ENCODE peak calls at places on chromosome 4, in seven cellular contexts. One of them, this sample, is unnamed.

GRCh38 chr4:159250751-159251325 is 148.0 kb downstream of the RAPGEF2 start:
- DNase-seq in body of pancreas: no peak
- DNase-seq in lower lobe of right lung: no peak
- DNase-seq in PC-3: no peak
- DNase-seq in cardiac fibroblast: no peak
- DNase-seq in cardiac muscle cell: no peak
- DNase-seq in left lung: no peak
- DNase-seq in this sample: no peak

GRCh38 chr4:132548463-132548862 is 600.6 kb upstream of the PCDH10 start:
- DNase-seq in body of pancreas: no peak
- DNase-seq in lower lobe of right lung: no peak
- DNase-seq in PC-3: no peak
- DNase-seq in cardiac fibroblast: no peak
- DNase-seq in cardiac muscle cell: no peak
- DNase-seq in left lung: no peak
- DNase-seq in this sample: no peak

GRCh38 chr4:69563424-69563823 is 67.7 kb upstream of the UGT2B4 start:
- DNase-seq in body of pancreas: no peak
- DNase-seq in lower lobe of right lung: no peak
- DNase-seq in PC-3: no peak
- DNase-seq in cardiac fibroblast: no peak
- DNase-seq in cardiac muscle cell: no peak
- DNase-seq in left lung: no peak
- DNase-seq in this sample: no peak

GRCh38 chr4:57777871-57778270 is 667.7 kb upstream of the IGFBP7 start:
- DNase-seq in body of pancreas: no peak
- DNase-seq in lower lobe of right lung: no peak
- DNase-seq in PC-3: no peak
- DNase-seq in cardiac fibroblast: no peak
- DNase-seq in cardiac muscle cell: no peak
- DNase-seq in left lung: no peak
- DNase-seq in this sample: no peak

GRCh38 chr4:1628892-1629703 is 55.0 kb downstream of the FAM53A start:
- DNase-seq in body of pancreas: peak
- DNase-seq in lower lobe of right lung: peak
- DNase-seq in PC-3: peak
- DNase-seq in cardiac fibroblast: peak
- DNase-seq in cardiac muscle cell: peak
- DNase-seq in left lung: peak
- DNase-seq in this sample: no peak

GRCh38 chr4:24713604-24714003 is 81.8 kb upstream of the SOD3 start:
- DNase-seq in body of pancreas: no peak
- DNase-seq in lower lobe of right lung: no peak
- DNase-seq in PC-3: no peak
- DNase-seq in cardiac fibroblast: no peak
- DNase-seq in cardiac muscle cell: no peak
- DNase-seq in left lung: no peak
- DNase-seq in this sample: no peak

GRCh38 chr4:40333921-40334352 is 1.2 kb upstream of the CHRNA9 start:
- DNase-seq in body of pancreas: no peak
- DNase-seq in lower lobe of right lung: no peak
- DNase-seq in PC-3: peak
- DNase-seq in cardiac fibroblast: peak
- DNase-seq in cardiac muscle cell: no peak
- DNase-seq in left lung: no peak
- DNase-seq in this sample: no peak

GRCh38 chr4:155526452-155527169 is 140.0 kb upstream of the GUCY1A1 start:
- DNase-seq in body of pancreas: no peak
- DNase-seq in lower lobe of right lung: no peak
- DNase-seq in PC-3: no peak
- DNase-seq in cardiac fibroblast: peak
- DNase-seq in cardiac muscle cell: no peak
- DNase-seq in left lung: no peak
- DNase-seq in this sample: no peak

GRCh38 chr4:128288689-128289106 is 1.1 kb upstream of the PGRMC2 start:
- DNase-seq in body of pancreas: peak
- DNase-seq in lower lobe of right lung: no peak
- DNase-seq in PC-3: peak
- DNase-seq in cardiac fibroblast: peak
- DNase-seq in cardiac muscle cell: no peak
- DNase-seq in left lung: no peak
- DNase-seq in this sample: peak

GRCh38 chr4:53019485-53020382 is 157.6 kb downstream of the RASL11B start:
- DNase-seq in body of pancreas: no peak
- DNase-seq in lower lobe of right lung: no peak
- DNase-seq in PC-3: peak
- DNase-seq in cardiac fibroblast: peak
- DNase-seq in cardiac muscle cell: no peak
- DNase-seq in left lung: no peak
- DNase-seq in this sample: peak

GRCh38 chr4:24952667-24953066 is 39.8 kb upstream of the CCDC149 start:
- DNase-seq in body of pancreas: no peak
- DNase-seq in lower lobe of right lung: no peak
- DNase-seq in PC-3: no peak
- DNase-seq in cardiac fibroblast: no peak
- DNase-seq in cardiac muscle cell: no peak
- DNase-seq in left lung: no peak
- DNase-seq in this sample: no peak

GRCh38 chr4:173294444-173294843 is 39.7 kb downstream of the HMGB2 start:
- DNase-seq in body of pancreas: no peak
- DNase-seq in lower lobe of right lung: no peak
- DNase-seq in PC-3: no peak
- DNase-seq in cardiac fibroblast: no peak
- DNase-seq in cardiac muscle cell: no peak
- DNase-seq in left lung: no peak
- DNase-seq in this sample: no peak

GRCh38 chr4:67475155-67475554 is 70.1 kb downstream of the CENPC start:
- DNase-seq in body of pancreas: no peak
- DNase-seq in lower lobe of right lung: no peak
- DNase-seq in PC-3: no peak
- DNase-seq in cardiac fibroblast: peak
- DNase-seq in cardiac muscle cell: no peak
- DNase-seq in left lung: no peak
- DNase-seq in this sample: no peak

GRCh38 chr4:64158648-64159326 is 250.5 kb downstream of the TECRL start:
- DNase-seq in body of pancreas: peak
- DNase-seq in lower lobe of right lung: no peak
- DNase-seq in PC-3: peak
- DNase-seq in cardiac fibroblast: peak
- DNase-seq in cardiac muscle cell: peak
- DNase-seq in left lung: no peak
- DNase-seq in this sample: peak

GRCh38 chr4:74100531-74100930 is 1.5 kb upstream of the CXCL2 start:
- DNase-seq in body of pancreas: no peak
- DNase-seq in lower lobe of right lung: no peak
- DNase-seq in PC-3: no peak
- DNase-seq in cardiac fibroblast: no peak
- DNase-seq in cardiac muscle cell: no peak
- DNase-seq in left lung: no peak
- DNase-seq in this sample: no peak

GRCh38 chr4:16284050-16284449 is 57.8 kb upstream of the TAPT1 start:
- DNase-seq in body of pancreas: no peak
- DNase-seq in lower lobe of right lung: no peak
- DNase-seq in PC-3: no peak
- DNase-seq in cardiac fibroblast: no peak
- DNase-seq in cardiac muscle cell: no peak
- DNase-seq in left lung: no peak
- DNase-seq in this sample: no peak

GRCh38 chr4:53653484-53654053 is 62.3 kb upstream of the LNX1 start:
- DNase-seq in body of pancreas: peak
- DNase-seq in lower lobe of right lung: no peak
- DNase-seq in PC-3: no peak
- DNase-seq in cardiac fibroblast: peak
- DNase-seq in cardiac muscle cell: no peak
- DNase-seq in left lung: no peak
- DNase-seq in this sample: peak

GRCh38 chr4:116015549-116015948 is 902.1 kb upstream of the NDST4 start:
- DNase-seq in body of pancreas: no peak
- DNase-seq in lower lobe of right lung: no peak
- DNase-seq in PC-3: no peak
- DNase-seq in cardiac fibroblast: no peak
- DNase-seq in cardiac muscle cell: no peak
- DNase-seq in left lung: no peak
- DNase-seq in this sample: no peak

DNA sequence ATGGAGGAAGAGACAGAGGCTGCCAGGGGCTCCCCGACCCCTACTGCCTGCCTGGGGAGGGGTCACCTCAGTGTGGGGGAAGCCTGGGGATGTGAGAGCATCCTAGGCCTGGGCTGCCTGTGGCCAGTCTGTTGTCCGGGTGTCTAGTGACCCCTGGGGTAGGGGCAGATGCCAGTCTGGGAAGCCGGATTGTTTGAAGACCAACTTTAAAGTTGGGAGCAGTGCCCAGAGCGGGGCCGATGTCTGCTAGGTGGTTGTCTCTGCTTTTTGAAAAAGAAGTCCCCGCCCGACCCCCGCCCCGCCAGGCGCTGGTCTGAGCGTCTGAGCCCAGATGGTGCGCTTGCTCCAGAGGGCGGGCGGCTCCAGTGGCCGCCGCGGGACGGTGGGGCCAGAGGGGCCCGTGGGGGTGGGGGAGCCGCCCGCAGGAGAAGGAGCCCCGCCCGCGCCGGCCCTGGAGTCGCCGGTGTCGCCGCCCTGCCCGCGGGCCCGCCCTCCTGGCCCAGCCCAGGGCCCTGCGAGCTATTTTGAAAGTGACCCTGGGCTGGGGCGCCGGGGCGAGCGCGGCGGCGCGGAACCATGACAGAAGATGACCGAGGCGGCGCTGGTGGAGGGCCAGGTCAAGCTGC is at the start of gene DOK7:
- DNase-seq in body of pancreas: peak
- DNase-seq in lower lobe of right lung: no peak
- DNase-seq in PC-3: no peak
- DNase-seq in cardiac fibroblast: no peak
- DNase-seq in cardiac muscle cell: peak
- DNase-seq in left lung: no peak
- DNase-seq in this sample: no peak
- H3K4me3 ChIP-seq in body of pancreas: peak
- H3K4me3 ChIP-seq in lower lobe of right lung: peak
- H3K4me3 ChIP-seq in PC-3: peak
- H3K4me3 ChIP-seq in cardiac fibroblast: peak
- H3K4me3 ChIP-seq in cardiac muscle cell: peak
- H3K4me3 ChIP-seq in left lung: peak
- H3K4me3 ChIP-seq in this sample: peak

DNA sequence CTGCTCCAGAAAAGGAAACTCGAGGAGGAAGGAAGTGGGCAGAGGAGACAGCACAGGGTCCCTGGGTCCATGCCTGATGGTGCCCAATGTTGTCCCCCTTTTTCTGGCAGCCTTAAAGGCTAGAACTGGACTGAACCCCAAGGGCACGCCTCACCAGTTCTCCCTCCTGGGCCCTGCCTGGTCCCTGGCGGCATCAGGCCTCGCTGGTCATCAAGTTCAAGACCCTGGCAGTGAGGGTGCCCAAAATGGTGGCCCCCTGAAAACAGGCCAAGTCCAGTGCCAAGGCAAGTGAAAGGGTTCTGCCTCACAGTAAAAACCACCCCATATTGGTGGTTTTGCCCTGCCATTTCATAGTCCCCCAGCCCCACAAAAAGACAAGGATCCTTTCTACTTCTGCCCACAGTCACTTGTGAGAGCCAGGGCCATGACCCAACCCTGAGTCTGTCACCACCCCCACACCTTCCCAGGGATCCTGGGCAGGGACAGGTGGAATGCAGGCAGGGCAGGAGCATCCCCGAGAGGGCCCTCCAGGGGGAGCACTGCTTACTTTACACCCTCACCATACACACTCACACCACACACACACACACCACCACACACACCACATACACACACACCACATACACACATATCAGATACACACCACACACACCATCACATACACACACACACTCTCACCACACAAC is 107.6 kb downstream of the DCTD start:
- DNase-seq in body of pancreas: peak
- DNase-seq in lower lobe of right lung: no peak
- DNase-seq in PC-3: peak
- DNase-seq in cardiac fibroblast: no peak
- DNase-seq in cardiac muscle cell: no peak
- DNase-seq in left lung: no peak
- DNase-seq in this sample: no peak
- TF ChIP-seq CTCF in body of pancreas: peak
- TF ChIP-seq CTCF in lower lobe of right lung: no peak
- TF ChIP-seq CTCF in PC-3: peak
- TF ChIP-seq CTCF in cardiac fibroblast: no peak
- TF ChIP-seq CTCF in cardiac muscle cell: no peak
- TF ChIP-seq CTCF in left lung: no peak
- TF ChIP-seq CTCF in this sample: peak

GRCh38 chr4:87007345-87008181 is 72.8 kb downstream of the AFF1 start:
- DNase-seq in body of pancreas: peak
- DNase-seq in lower lobe of right lung: peak
- DNase-seq in PC-3: peak
- DNase-seq in cardiac fibroblast: peak
- DNase-seq in cardiac muscle cell: peak
- DNase-seq in left lung: peak
- DNase-seq in this sample: no peak

GRCh38 chr4:87009095-87009648 is 74.4 kb downstream of the AFF1 start:
- DNase-seq in body of pancreas: no peak
- DNase-seq in lower lobe of right lung: no peak
- DNase-seq in PC-3: no peak
- DNase-seq in cardiac fibroblast: no peak
- DNase-seq in cardiac muscle cell: no peak
- DNase-seq in left lung: no peak
- DNase-seq in this sample: no peak

GRCh38 chr4:87012265-87012953 is 77.6 kb downstream of the AFF1 start:
- DNase-seq in body of pancreas: peak
- DNase-seq in lower lobe of right lung: no peak
- DNase-seq in PC-3: no peak
- DNase-seq in cardiac fibroblast: no peak
- DNase-seq in cardiac muscle cell: no peak
- DNase-seq in left lung: no peak
- DNase-seq in this sample: no peak

GRCh38 chr4:87011340-87012034 is 76.7 kb downstream of the AFF1 start:
- DNase-seq in body of pancreas: no peak
- DNase-seq in lower lobe of right lung: no peak
- DNase-seq in PC-3: peak
- DNase-seq in cardiac fibroblast: peak
- DNase-seq in cardiac muscle cell: peak
- DNase-seq in left lung: no peak
- DNase-seq in this sample: no peak

DNA sequence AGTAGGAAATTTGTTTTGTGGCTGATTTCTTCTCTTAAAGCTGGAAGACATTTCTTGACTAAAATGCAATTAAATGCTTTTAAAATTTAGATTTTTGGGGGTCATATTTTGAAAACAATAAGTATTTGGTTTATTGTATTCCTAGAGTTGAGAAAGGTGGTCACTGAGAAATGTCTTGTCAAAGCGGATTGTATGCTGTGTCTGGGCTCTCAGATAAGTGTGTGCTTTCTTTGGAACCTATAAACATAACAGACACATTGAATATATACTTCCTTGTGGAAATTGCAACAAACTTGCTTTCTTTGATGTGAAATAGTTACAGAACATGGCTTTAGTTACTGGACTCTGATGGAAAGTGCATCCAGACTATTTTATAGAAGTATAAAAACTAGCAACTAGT is 75.4 kb downstream of the AFF1 start:
- DNase-seq in body of pancreas: no peak
- DNase-seq in lower lobe of right lung: no peak
- DNase-seq in PC-3: no peak
- DNase-seq in cardiac fibroblast: no peak
- DNase-seq in cardiac muscle cell: no peak
- DNase-seq in left lung: no peak
- DNase-seq in this sample: no peak
- H3K4me3 ChIP-seq in body of pancreas: no peak
- H3K4me3 ChIP-seq in lower lobe of right lung: no peak
- H3K4me3 ChIP-seq in PC-3: no peak
- H3K4me3 ChIP-seq in cardiac fibroblast: no peak
- H3K4me3 ChIP-seq in cardiac muscle cell: no peak
- H3K4me3 ChIP-seq in left lung: no peak
- H3K4me3 ChIP-seq in this sample: no peak

GRCh38 chr4:4761128-4761991 is 98.1 kb upstream of the MSX1 start:
- DNase-seq in body of pancreas: no peak
- DNase-seq in lower lobe of right lung: no peak
- DNase-seq in PC-3: no peak
- DNase-seq in cardiac fibroblast: no peak
- DNase-seq in cardiac muscle cell: peak
- DNase-seq in left lung: no peak
- DNase-seq in this sample: no peak
- TF ChIP-seq CTCF in body of pancreas: no peak
- TF ChIP-seq CTCF in lower lobe of right lung: no peak
- TF ChIP-seq CTCF in PC-3: peak
- TF ChIP-seq CTCF in cardiac fibroblast: no peak
- TF ChIP-seq CTCF in cardiac muscle cell: peak
- TF ChIP-seq CTCF in left lung: no peak
- TF ChIP-seq CTCF in this sample: no peak